ENCODE peak calls at places on chromosome 3, in six cellular contexts. N is MM.1S, Z is bronchial epithelial cell, T is heart left ventricle, D is cardiac muscle cell, C is endodermal cell. Q is an unnamed sample. For H3K27me3, the result is how much of the 10 kb centered on the place peaks cover.

GRCh38 chr3:52068055-52068704 is 11.8 kb upstream of the DUSP7 start:
- DNase-seq in C (no peak), T (no peak), N (no peak), D (no peak), Z (no peak), Q (no peak)

GRCh38 chr3:70096376-70097055 is 97.0 kb downstream of the SAMMSON start:
- DNase-seq in D (no peak), T (no peak), C (no peak), N (peak), Z (no peak), Q (no peak)

GRCh38 chr3:51379301-51379700 is 5.8 kb upstream of the MANF start:
- DNase-seq in D (no peak), Z (no peak), C (no peak), N (no peak), T (no peak), Q (no peak)

GRCh38 chr3:189534546-189534945 is 96.6 kb upstream of the TP63 start:
- DNase-seq in Z (no peak), N (no peak), T (no peak), D (no peak), C (no peak), Q (no peak)

GRCh38 chr3:150077581-150078247 is 107.0 kb upstream of the PFN2 start:
- DNase-seq in C (no peak), N (no peak), D (no peak), T (no peak), Z (peak), Q (no peak)

GRCh38 chr3:122295286-122295685 is 29.8 kb upstream of the CSTA start:
- DNase-seq in T (no peak), N (peak), C (no peak), Z (no peak), D (no peak), Q (no peak)

GRCh38 chr3:149655826-149656599 is 1.8 kb downstream of the WWTR1 start:
- DNase-seq in T (no peak), C (no peak), Z (no peak), D (no peak), N (no peak), Q (no peak)

GRCh38 chr3:188214442-188214841 is 60.5 kb downstream of the LPP start:
- DNase-seq in T (no peak), C (no peak), D (no peak), N (no peak), Z (no peak), Q (no peak)

GRCh38 chr3:5888845-5889244 is 701.3 kb downstream of the EDEM1 start:
- DNase-seq in T (no peak), C (no peak), N (no peak), D (no peak), Z (no peak), Q (no peak)

GRCh38 chr3:99509224-99509623 is 129.2 kb upstream of the COL8A1 start:
- DNase-seq in C (no peak), D (no peak), T (no peak), N (no peak), Z (no peak), Q (no peak)

GRCh38 chr3:138950006-138950644 is 3.1 kb downstream of the FOXL2NB start:
- DNase-seq in N (no peak), C (peak), Z (no peak), D (peak), T (no peak), Q (no peak)

GRCh38 chr3:147113293-147114045 is 292.9 kb downstream of the ZIC4 start:
- DNase-seq in C (no peak), N (peak), D (no peak), Z (peak), T (no peak), Q (no peak)

GRCh38 chr3:21020681-21021080 is 730.3 kb downstream of the ZNF385D start:
- DNase-seq in Z (no peak), N (no peak), T (no peak), C (no peak), D (no peak), Q (no peak)

GRCh38 chr3:46460051-46460450 is 4.7 kb downstream of the LTF start:
- DNase-seq in N (no peak), Z (peak), T (no peak), D (no peak), C (peak), Q (no peak)

GRCh38 chr3:118817748-118818165 is 216.9 kb downstream of the IGSF11 start:
- DNase-seq in T (no peak), D (peak), N (peak), C (peak), Z (peak), Q (peak)

GRCh38 chr3:44995142-44995770 is 19.2 kb downstream of the EXOSC7 start:
- DNase-seq in C (no peak), Z (peak), N (no peak), D (no peak), T (peak), Q (no peak)

GRCh38 chr3:172138792-172139507 is 99.6 kb downstream of the FNDC3B start:
- DNase-seq in Z (peak), D (peak), T (peak), C (peak), N (no peak), Q (peak)

GRCh38 chr3:128468285-128468790 is 1.6 kb upstream of the DNAJB8 start:
- DNase-seq in Z (no peak), N (no peak), D (no peak), T (no peak), C (no peak), Q (no peak)
- H3K27me3 ChIP-seq in Z (under half), N (half or more), D (under half), T (under half), C (half or more), Q (under half)

GRCh38 chr3:105594219-105594618 is 227.5 kb downstream of the ALCAM start:
- DNase-seq in N (no peak), T (no peak), C (no peak), D (no peak), Z (peak), Q (no peak)
- H3K27me3 ChIP-seq in N (under half), T (under half), C (under half), D (under half), Z (under half), Q (under half)

DNA sequence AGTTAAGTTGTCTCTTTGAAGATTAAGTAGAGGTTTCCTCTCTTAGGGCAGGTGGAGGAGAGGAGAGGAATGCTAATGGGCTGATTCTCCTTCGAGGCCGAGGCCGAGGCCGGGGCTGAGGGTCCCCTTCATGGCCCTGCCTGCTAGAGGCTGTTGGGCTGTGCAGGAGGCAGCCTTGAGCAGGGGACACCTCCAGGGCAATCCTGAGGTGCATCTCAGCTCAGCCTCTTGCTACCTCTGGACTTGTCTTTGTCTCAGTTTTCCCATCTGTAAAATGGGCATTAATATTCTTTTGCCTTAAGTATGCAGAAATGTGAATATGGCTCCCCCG is 97.7 kb upstream of the PRR20G start:
- DNase-seq in T (no peak), Z (no peak), C (peak), D (no peak), N (no peak), Q (no peak)
- H3K27me3 ChIP-seq in T (under half), Z (under half), C (under half), D (under half), N (half or more), Q (under half)

GRCh38 chr3:14605744-14606143 is 45.8 kb upstream of the CCDC174 start:
- DNase-seq in Z (no peak), N (no peak), T (no peak), D (no peak), C (no peak), Q (no peak)
- H3K27me3 ChIP-seq in Z (under half), N (under half), T (under half), D (under half), C (under half), Q (under half)

DNA sequence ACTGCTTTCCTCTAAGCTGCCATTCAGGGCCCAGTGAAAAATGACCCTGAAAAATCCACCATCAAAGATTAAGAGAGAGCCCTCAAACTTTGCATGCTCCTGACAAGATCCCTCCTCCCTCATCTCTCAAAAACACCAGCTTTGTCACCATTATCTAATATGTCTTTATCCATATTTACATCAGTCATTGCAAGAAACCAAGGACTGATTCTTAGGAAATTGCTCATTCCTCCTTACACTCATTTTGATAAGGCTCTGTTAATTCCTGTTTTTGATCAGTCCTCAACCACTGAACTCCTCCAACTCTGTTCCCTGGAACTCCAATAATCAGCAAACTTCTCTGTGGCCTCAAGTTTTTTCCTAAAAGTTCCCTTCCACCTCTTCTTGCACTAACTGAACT is 51.8 kb downstream of the CD200 start:
- DNase-seq in C (no peak), T (no peak), N (no peak), Z (no peak), D (no peak), Q (no peak)
- H3K27me3 ChIP-seq in C (under half), T (under half), N (under half), Z (under half), D (under half), Q (under half)

GRCh38 chr3:194000100-194000499 is 135.8 kb upstream of the HES1 start:
- DNase-seq in D (no peak), C (peak), T (no peak), Z (no peak), N (no peak), Q (no peak)

GRCh38 chr3:193997228-193998192 is 138.4 kb upstream of the HES1 start:
- DNase-seq in Z (no peak), D (peak), T (no peak), N (no peak), C (peak), Q (no peak)

GRCh38 chr3:193996205-193996604 is 139.7 kb upstream of the HES1 start:
- DNase-seq in T (no peak), C (peak), D (peak), Z (no peak), N (no peak), Q (no peak)

GRCh38 chr3:193998628-193999027 is 137.3 kb upstream of the HES1 start:
- DNase-seq in T (no peak), Z (no peak), C (peak), N (no peak), D (no peak), Q (no peak)

GRCh38 chr3:193996641-193997089 is 139.3 kb upstream of the HES1 start:
- DNase-seq in Z (no peak), T (no peak), D (peak), N (no peak), C (peak), Q (no peak)
- H3K27me3 ChIP-seq in Z (under half), T (under half), D (under half), N (under half), C (under half), Q (under half)

DNA sequence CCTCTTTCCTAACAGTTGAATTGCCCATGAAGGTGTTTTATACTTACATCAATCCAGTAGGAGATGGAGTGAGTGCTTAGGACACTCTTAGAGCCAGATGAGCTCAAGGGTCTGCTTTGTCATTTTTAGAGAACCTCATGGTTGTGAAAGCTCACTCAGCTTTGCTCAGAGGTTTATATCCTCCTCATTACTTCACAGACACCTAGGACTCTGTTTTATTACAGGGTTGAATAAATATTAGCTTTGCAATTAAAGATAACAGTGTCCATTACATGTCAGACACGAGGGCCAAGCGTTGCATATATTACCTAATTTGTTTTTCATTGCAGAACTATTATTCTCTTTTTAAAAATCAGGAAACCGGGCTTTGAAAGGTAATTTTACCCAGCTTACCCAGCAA is 16.2 kb downstream of the MAP6D1 start:
- DNase-seq in N (no peak), C (no peak), Z (no peak), T (no peak), D (no peak), Q (no peak)
- H3K27me3 ChIP-seq in N (under half), C (under half), Z (under half), T (under half), D (under half), Q (under half)

DNA sequence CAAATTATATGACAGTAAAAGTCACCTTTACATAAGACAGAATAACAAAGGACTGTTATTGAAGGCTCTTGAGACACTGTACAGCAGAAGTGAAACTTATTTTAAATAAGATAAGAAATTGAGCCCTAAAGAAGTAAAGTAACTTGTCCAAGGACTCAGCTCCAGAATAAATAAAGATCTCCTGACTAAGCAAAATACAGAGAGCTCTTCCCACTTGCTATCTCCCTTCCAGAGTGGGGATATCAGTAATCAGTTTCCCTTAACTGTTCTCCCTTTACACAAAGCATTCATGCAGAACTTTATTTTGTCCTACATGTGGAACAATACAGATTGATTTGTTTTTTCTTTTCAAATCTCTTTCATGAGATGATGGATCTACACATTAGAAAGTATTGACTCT is 129.5 kb upstream of the BHLHE40 start:
- DNase-seq in T (no peak), C (no peak), D (no peak), N (no peak), Z (no peak), Q (no peak)
- H3K27me3 ChIP-seq in T (under half), C (under half), D (under half), N (under half), Z (under half), Q (under half)